ENCODE peak calls at places on chromosome 13, in ten cellular contexts. Y, I, T, H, W, A, P, R, S and C are unnamed samples.

GRCh38 chr13:99176309-99177276 is 24.1 kb upstream of the UBAC2 start:
- DNase-seq in Y (peak), I (peak), T (peak), H (peak), W (peak), A (peak), P (peak), R (peak), S (peak), C (peak)

GRCh38 chr13:112748947-112749346 is 59.1 kb downstream of the ATP11A start:
- DNase-seq in Y (no peak), I (peak), T (no peak), H (no peak), W (peak), A (no peak), P (no peak), R (no peak), S (no peak), C (no peak)

GRCh38 chr13:37531054-37531453 is 67.5 kb downstream of the POSTN start:
- DNase-seq in Y (no peak), I (peak), T (no peak), H (no peak), W (no peak), A (no peak), P (no peak), R (no peak), S (no peak), C (no peak)

GRCh38 chr13:83773961-83774360 is 108.3 kb downstream of the SLITRK1 start:
- DNase-seq in Y (no peak), I (peak), T (no peak), H (no peak), W (no peak), A (no peak), P (no peak), R (no peak), S (no peak), C (no peak)

GRCh38 chr13:110023729-110024645 is 237.6 kb upstream of the IRS2 start:
- DNase-seq in Y (no peak), I (peak), T (no peak), H (peak), W (peak), A (peak), P (no peak), R (no peak), S (peak), C (no peak)

GRCh38 chr13:100128373-100128772 is 39.5 kb downstream of the PCCA start:
- DNase-seq in Y (no peak), I (peak), T (no peak), H (no peak), W (no peak), A (no peak), P (peak), R (no peak), S (no peak), C (peak)

GRCh38 chr13:34967851-34968562 is 25.9 kb downstream of the NBEA start:
- DNase-seq in Y (no peak), I (no peak), T (no peak), H (no peak), W (no peak), A (no peak), P (no peak), R (no peak), S (no peak), C (no peak)

GRCh38 chr13:26529441-26529840 is 28.0 kb upstream of the WASF3 start:
- DNase-seq in Y (no peak), I (peak), T (no peak), H (peak), W (no peak), A (peak), P (peak), R (peak), S (peak), C (peak)

GRCh38 chr13:50370303-50370950 is 355.2 kb downstream of the KCNRG start:
- DNase-seq in Y (no peak), I (no peak), T (no peak), H (no peak), W (no peak), A (no peak), P (no peak), R (no peak), S (no peak), C (no peak)

GRCh38 chr13:33761744-33762143 is 56.2 kb upstream of the RFC3 start:
- DNase-seq in Y (no peak), I (peak), T (no peak), H (peak), W (no peak), A (no peak), P (peak), R (no peak), S (no peak), C (peak)

GRCh38 chr13:86446311-86446710 is 647.1 kb upstream of the SLITRK6 start:
- DNase-seq in Y (no peak), I (peak), T (no peak), H (peak), W (no peak), A (no peak), P (peak), R (no peak), S (no peak), C (no peak)

GRCh38 chr13:28349371-28349770 is 145.6 kb downstream of the FLT1 start:
- DNase-seq in Y (no peak), I (no peak), T (no peak), H (no peak), W (no peak), A (no peak), P (no peak), R (no peak), S (no peak), C (no peak)

GRCh38 chr13:113671066-113672001 is 4.3 kb downstream of the GRK1 start:
- DNase-seq in Y (no peak), I (no peak), T (peak), H (no peak), W (peak), A (peak), P (no peak), R (no peak), S (peak), C (no peak)

GRCh38 chr13:30341815-30342570 is 34.6 kb upstream of the KATNAL1 start:
- DNase-seq in Y (no peak), I (peak), T (peak), H (no peak), W (peak), A (no peak), P (no peak), R (no peak), S (peak), C (no peak)

GRCh38 chr13:111210488-111210887 is 95.4 kb downstream of the ARHGEF7 start:
- DNase-seq in Y (no peak), I (peak), T (no peak), H (peak), W (no peak), A (no peak), P (no peak), R (no peak), S (no peak), C (no peak)

GRCh38 chr13:48222358-48223015 is 10.5 kb upstream of the ITM2B start:
- DNase-seq in Y (no peak), I (peak), T (no peak), H (no peak), W (peak), A (no peak), P (no peak), R (no peak), S (peak), C (no peak)

GRCh38 chr13:46403851-46404731 is 17.0 kb upstream of the RUBCNL start:
- DNase-seq in Y (no peak), I (no peak), T (no peak), H (no peak), W (no peak), A (no peak), P (no peak), R (no peak), S (no peak), C (no peak)

GRCh38 chr13:38849316-38849715 is 141.3 kb downstream of the STOML3 start:
- DNase-seq in Y (no peak), I (peak), T (no peak), H (no peak), W (no peak), A (no peak), P (no peak), R (no peak), S (no peak), C (no peak)

GRCh38 chr13:110450941-110451340 is 110.6 kb downstream of the RAB20 start:
- DNase-seq in Y (no peak), I (no peak), T (no peak), H (no peak), W (no peak), A (no peak), P (no peak), R (no peak), S (no peak), C (no peak)

GRCh38 chr13:34591801-34592454 is 350.1 kb upstream of the NBEA start:
- DNase-seq in Y (no peak), I (no peak), T (no peak), H (peak), W (no peak), A (no peak), P (no peak), R (no peak), S (peak), C (no peak)

GRCh38 chr13:98452851-98453250 is 124.1 kb downstream of the STK24 start:
- DNase-seq in Y (no peak), I (no peak), T (no peak), H (no peak), W (no peak), A (no peak), P (no peak), R (no peak), S (no peak), C (no peak)

GRCh38 chr13:26973281-26973680 is 198.3 kb downstream of the USP12 start:
- DNase-seq in Y (no peak), I (no peak), T (no peak), H (no peak), W (no peak), A (no peak), P (no peak), R (no peak), S (no peak), C (no peak)

GRCh38 chr13:43838909-43839308 is 40.6 kb downstream of the CCDC122 start:
- DNase-seq in Y (no peak), I (peak), T (no peak), H (no peak), W (no peak), A (no peak), P (no peak), R (no peak), S (no peak), C (no peak)

GRCh38 chr13:23701646-23702045 is 131.4 kb downstream of the TNFRSF19 start:
- DNase-seq in Y (no peak), I (peak), T (peak), H (no peak), W (peak), A (no peak), P (no peak), R (no peak), S (peak), C (no peak)

GRCh38 chr13:109036091-109036490 is 406.7 kb downstream of the MYO16 start:
- DNase-seq in Y (no peak), I (peak), T (no peak), H (no peak), W (no peak), A (no peak), P (no peak), R (no peak), S (no peak), C (no peak)

GRCh38 chr13:106603568-106603967 is 35.6 kb upstream of the ARGLU1 start:
- DNase-seq in Y (no peak), I (no peak), T (no peak), H (no peak), W (no peak), A (no peak), P (no peak), R (no peak), S (no peak), C (no peak)

GRCh38 chr13:45325806-45326205 is 15.2 kb downstream of the TPT1 start:
- DNase-seq in Y (no peak), I (peak), T (no peak), H (no peak), W (no peak), A (peak), P (no peak), R (no peak), S (peak), C (no peak)

GRCh38 chr13:85709721-85710120 is 89.5 kb downstream of the SLITRK6 start:
- DNase-seq in Y (no peak), I (no peak), T (no peak), H (no peak), W (no peak), A (no peak), P (no peak), R (no peak), S (no peak), C (no peak)

GRCh38 chr13:66665991-66666390 is 564.1 kb downstream of the PCDH9 start:
- DNase-seq in Y (no peak), I (peak), T (no peak), H (peak), W (no peak), A (no peak), P (peak), R (peak), S (no peak), C (peak)